ENCODE peak calls at places on chromosomes 12 and 14, in ten cellular contexts. L is activated CD4-positive, alpha-beta T cell treated with anti-CD3 and anti-CD28 coated beads, Interleukin-2, amount 10 ng/mL, durations not matched to agents 7 days and 5 days; N is fibroblast of villous mesenchyme; H is spleen; V is lower lobe of right lung; R is AG09319; S is neural crest cell; C is stimulated activated naive B cell treated with anti-CD40 and anti-IgM and Interleukin-4, amounts not matched to agents 10 μg/mL and 1 μg/mL and 100 μg/mL, for 72 hours; F is stimulated activated CD4-positive, alpha-beta T cell treated with anti-CD3 and anti-CD28 coated beads, Interleukin-2, amount 100 ng/mL, for 24 hours; J is WTC11. Q is an unnamed sample.
A peak's percentile ranks its signal among the peaks of the same experiment; 100 is the strongest.

GRCh38 chr12:61513972-61514371 is 746.2 kb upstream of the USP15 start:
- DNase-seq in L (no peak), N (no peak), H (no peak), V (no peak), R (no peak), S (no peak), C (no peak), F (no peak), J (no peak), Q (no peak)

GRCh38 chr12:112236386-112236785 is 111.0 kb downstream of the TRAFD1 start:
- DNase-seq in L (no peak), N (no peak), H (no peak), V (no peak), R (no peak), S (no peak), C (no peak), F (no peak), J (no peak), Q (no peak)

GRCh38 chr12:10941916-10942607 is 3.0 kb upstream of the TAS2R14 start:
- DNase-seq in L (no peak), N (no peak), H (peak; percentile 60), V (no peak), R (no peak), S (no peak), C (no peak), F (no peak), J (peak; percentile 24), Q (peak; percentile 95)

GRCh38 chr12:94769040-94769420 is 118.7 kb upstream of the TMCC3 start:
- DNase-seq in L (no peak), N (peak; percentile 87), H (no peak), V (no peak), R (no peak), S (no peak), C (peak; percentile 48), F (no peak), J (no peak), Q (no peak)

GRCh38 chr12:2941524-2941923 is 17.7 kb upstream of the TEAD4 start:
- DNase-seq in L (no peak), N (no peak), H (peak; percentile 40), V (no peak), R (no peak), S (no peak), C (no peak), F (no peak), J (no peak), Q (no peak)

GRCh38 chr14:103931422-103931821 is 3.2 kb downstream of the TDRD9 start:
- DNase-seq in L (no peak), N (no peak), H (no peak), V (no peak), R (no peak), S (no peak), C (no peak), F (no peak), J (no peak), Q (no peak)

GRCh38 chr12:72869025-72869424 is 596.9 kb downstream of the TRHDE start:
- DNase-seq in L (no peak), N (no peak), H (no peak), V (no peak), R (no peak), S (no peak), C (no peak), F (no peak), J (no peak), Q (no peak)

GRCh38 chr12:47838286-47838931 is 18.7 kb upstream of the HDAC7 start:
- DNase-seq in L (peak; percentile 57), N (peak; percentile 49), H (no peak), V (no peak), R (no peak), S (peak; percentile 45), C (no peak), F (no peak), J (no peak), Q (no peak)

GRCh38 chr14:77045570-77045890 is 17.0 kb upstream of the IRF2BPL start:
- DNase-seq in L (no peak), N (no peak), H (no peak), V (peak; percentile 77), R (no peak), S (no peak), C (no peak), F (no peak), J (no peak), Q (no peak)

GRCh38 chr12:4962539-4963486 is 53.1 kb downstream of the KCNA1 start:
- DNase-seq in L (no peak), N (no peak), H (no peak), V (no peak), R (no peak), S (no peak), C (no peak), F (no peak), J (no peak), Q (peak; percentile 23)

GRCh38 chr14:96590190-96590860 is 88.1 kb downstream of the PAPOLA start:
- DNase-seq in L (no peak), N (no peak), H (peak; percentile 35), V (no peak), R (no peak), S (no peak), C (no peak), F (no peak), J (no peak), Q (no peak)

GRCh38 chr12:49230176-49230575 is 34.7 kb upstream of the TUBA1C start:
- DNase-seq in L (no peak), N (no peak), H (no peak), V (no peak), R (no peak), S (no peak), C (no peak), F (no peak), J (no peak), Q (no peak)